ENCODE peak calls at places on chromosomes 13 and 19, in four cellular contexts. F is GM12878, K is K562, S is HepG2. L is an unnamed sample.

GRCh38 chr19:6668696-6669095 is 1.3 kb downstream of the TNFSF14 start:
- DNase-seq in F (no peak), K (no peak), S (no peak), L (no peak)

GRCh38 chr13:40672310-40673060 is 6.0 kb upstream of the FOXO1 start:
- DNase-seq in F (no peak), K (peak; percentile 70), S (peak; percentile 73), L (peak; percentile 46)

GRCh38 chr13:43405457-43405856 is 381.3 kb downstream of the ENOX1 start:
- DNase-seq in F (no peak), K (no peak), S (no peak), L (no peak)

GRCh38 chr13:90738881-90739280 is 608.6 kb upstream of the MIR17HG start:
- DNase-seq in F (no peak), K (no peak), S (no peak), L (no peak)

GRCh38 chr13:100694722-100695644 is 20.4 kb upstream of the TMTC4 start:
- DNase-seq in F (no peak), K (peak; percentile 46), S (peak; percentile 55), L (peak; percentile 52)

GRCh38 chr19:51329411-51329810 is 12.5 kb downstream of the VSIG10L start:
- DNase-seq in F (no peak), K (no peak), S (no peak), L (no peak)

GRCh38 chr13:26475176-26476110 is 82.0 kb upstream of the WASF3 start:
- DNase-seq in F (no peak), K (no peak), S (no peak), L (no peak)

GRCh38 chr19:57512845-57513244 is 13.1 kb downstream of the ZNF773 start:
- DNase-seq in F (no peak), K (no peak), S (no peak), L (no peak)

GRCh38 chr13:99548448-99548847 is 47.2 kb downstream of the TM9SF2 start:
- DNase-seq in F (peak; percentile 60), K (no peak), S (no peak), L (no peak)

GRCh38 chr13:69319659-69320058 is 788.0 kb upstream of the ATXN8OS start:
- DNase-seq in F (no peak), K (no peak), S (no peak), L (no peak)

GRCh38 chr13:112623051-112623711 is 35.2 kb upstream of the TUBGCP3 start:
- DNase-seq in F (no peak), K (no peak), S (no peak), L (no peak)

GRCh38 chr19:4455742-4456565 is 1.6 kb downstream of the UBXN6 start:
- DNase-seq in F (no peak), K (peak; percentile 25), S (peak; percentile 25), L (no peak)

GRCh38 chr19:49102303-49102702 is 11.9 kb upstream of the LIN7B start:
- DNase-seq in F (no peak), K (peak; percentile 16), S (no peak), L (no peak)

GRCh38 chr19:6039541-6040225 is 61.7 kb upstream of the RANBP3 start:
- DNase-seq in F (no peak), K (no peak), S (no peak), L (no peak)

GRCh38 chr19:46319620-46320019 is 22.8 kb downstream of the HIF3A start:
- DNase-seq in F (no peak), K (no peak), S (no peak), L (no peak)

GRCh38 chr19:49767380-49767779 is 579 bp downstream of the AP2A1 start:
- DNase-seq in F (no peak), K (no peak), S (no peak), L (no peak)

GRCh38 chr19:16608290-16608704 is 19.7 kb downstream of the MED26 start:
- DNase-seq in F (no peak), K (no peak), S (no peak), L (no peak)

GRCh38 chr19:16078311-16078758 is 2.0 kb downstream of the TPM4 start:
- DNase-seq in F (no peak), K (no peak), S (no peak), L (no peak)

GRCh38 chr19:41998246-41999020 is 4.4 kb upstream of the ATP1A3 start:
- DNase-seq in F (no peak), K (peak; percentile 77), S (peak; percentile 17), L (peak; percentile 83)

GRCh38 chr13:93244141-93244917 is 17.7 kb downstream of the GPC6 start:
- DNase-seq in F (no peak), K (no peak), S (no peak), L (no peak)

GRCh38 chr19:18322318-18322758 is 538 bp downstream of the LSM4 start:
- DNase-seq in F (no peak), K (peak; percentile 66), S (peak; percentile 74), L (no peak)

GRCh38 chr13:30479154-30479553 is 13.4 kb upstream of the HMGB1 start:
- DNase-seq in F (no peak), K (no peak), S (no peak), L (no peak)

GRCh38 chr19:4715529-4716221 is 8.0 kb downstream of the DPP9 start:
- DNase-seq in F (no peak), K (no peak), S (peak; percentile 80), L (no peak)

GRCh38 chr13:33125821-33126570 is 109.8 kb downstream of the KL start:
- DNase-seq in F (no peak), K (no peak), S (peak; percentile 99), L (peak; percentile 13)

GRCh38 chr13:58855283-58855682 is 1223.7 kb downstream of the PCDH17 start:
- DNase-seq in F (no peak), K (no peak), S (no peak), L (no peak)

GRCh38 chr19:1254081-1254527 is 5.7 kb downstream of the MIDN start:
- DNase-seq in F (no peak), K (no peak), S (no peak), L (no peak)

GRCh38 chr19:30360378-30361106 is 11.6 kb upstream of the ZNF536 start:
- DNase-seq in F (no peak), K (no peak), S (no peak), L (no peak)

GRCh38 chr19:48826606-48827020 is 9.7 kb downstream of the HSD17B14 start:
- DNase-seq in F (no peak), K (no peak), S (no peak), L (no peak)

GRCh38 chr13:112116187-112116950 is 49.4 kb downstream of the SOX1 start:
- DNase-seq in F (no peak), K (no peak), S (no peak), L (no peak)

GRCh38 chr13:76512676-76513277 is 373.4 kb downstream of the KCTD12 start:
- DNase-seq in F (no peak), K (no peak), S (no peak), L (no peak)

GRCh38 chr19:30070970-30071632 is 129.1 kb downstream of the URI1 start:
- DNase-seq in F (no peak), K (no peak), S (no peak), L (no peak)

GRCh38 chr19:19405919-19406877 is 723 bp downstream of the GATAD2A start:
- DNase-seq in F (no peak), K (peak; percentile 65), S (no peak), L (peak; percentile 44)

GRCh38 chr19:2394054-2394668 is 33.2 kb downstream of the TIMM13 start:
- DNase-seq in F (peak; percentile 38), K (no peak), S (peak; percentile 53), L (no peak)

DNA sequence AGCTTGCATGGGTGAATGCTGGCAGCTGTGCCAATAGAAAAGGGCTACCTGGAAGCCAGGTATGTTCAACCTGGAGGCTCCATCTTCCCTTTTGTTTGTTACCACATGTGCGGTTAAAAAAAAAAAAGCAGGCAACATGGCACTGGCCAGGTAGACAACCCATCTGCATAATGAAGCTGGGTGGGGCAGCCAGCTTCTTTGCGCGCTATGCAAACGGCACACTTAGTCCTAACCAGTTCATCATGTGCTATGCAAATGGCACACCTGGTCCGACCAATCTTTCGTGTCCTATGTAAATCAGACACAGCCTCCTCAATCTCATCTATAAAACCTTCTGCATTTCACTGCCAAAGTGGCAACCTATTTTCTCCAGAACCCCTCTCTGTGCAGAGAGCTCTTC is 11.3 kb upstream of the IGSF23 start:
- DNase-seq in F (no peak), K (no peak), S (no peak), L (no peak)
- TF ChIP-seq FOXK2 in F (no peak), K (no peak), S (no peak), L (no peak)

DNA sequence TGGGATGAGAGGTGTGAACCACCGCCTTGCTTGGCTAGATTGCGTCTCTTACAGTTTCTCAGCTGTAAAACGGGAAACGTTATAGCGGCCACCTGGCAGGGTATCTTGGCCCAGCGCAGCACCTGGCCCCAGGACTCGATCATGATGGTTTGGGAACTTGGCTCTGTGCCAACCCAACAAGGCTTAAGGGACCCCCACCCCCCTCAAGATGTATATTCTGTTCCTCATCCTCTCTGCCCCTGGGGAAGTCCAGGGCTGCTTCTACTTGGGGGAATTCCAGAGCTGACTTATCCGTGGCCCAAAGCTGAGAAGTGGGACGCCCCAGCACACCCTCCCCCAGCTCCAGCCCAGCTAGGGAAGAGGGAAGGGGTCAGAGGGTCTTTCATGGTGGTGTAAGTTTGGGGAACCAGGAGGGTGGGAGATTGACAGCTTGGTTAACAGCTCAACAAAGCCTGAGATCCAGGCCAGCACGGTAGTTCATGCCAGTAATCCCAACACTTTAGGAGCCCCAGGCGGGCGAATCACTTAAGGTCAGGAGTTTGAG is 695 bp downstream of the ICAM1 start:
- DNase-seq in F (no peak), K (peak; percentile 43), S (no peak), L (no peak)
- TF ChIP-seq BHLHE40 in F (peak; percentile 68), K (no peak), S (no peak), L (no peak)

DNA sequence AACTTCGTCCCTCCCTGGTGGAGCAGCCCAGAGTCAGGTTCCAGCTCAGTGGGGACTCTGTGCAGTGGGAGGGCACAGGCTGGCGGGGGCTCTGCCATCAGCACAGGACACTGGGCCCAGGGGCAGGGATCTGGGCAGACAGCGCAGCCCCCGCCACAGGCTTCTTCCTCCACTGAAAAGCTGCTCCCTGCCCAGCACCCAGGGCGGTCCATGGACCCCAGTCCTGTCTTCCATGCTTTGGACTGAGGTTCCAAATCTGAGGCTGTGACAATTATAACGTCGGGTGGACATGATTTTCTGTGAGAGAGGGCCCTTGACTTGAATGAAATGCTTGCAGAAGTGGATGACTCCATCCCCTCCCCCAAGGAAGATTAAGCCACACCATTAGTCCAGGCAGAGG is 21.2 kb upstream of the NCCRP1 start:
- DNase-seq in F (no peak), K (no peak), S (no peak), L (no peak)
- TF ChIP-seq FOXK2 in F (no peak), K (no peak), S (no peak), L (no peak)

GRCh38 chr19:32843716-32844245 is 25.8 kb downstream of the SLC7A9 start:
- DNase-seq in F (no peak), K (no peak), S (no peak), L (no peak)
- TF ChIP-seq BHLHE40 in F (no peak), K (no peak), S (no peak), L (no peak)

L was measured in HEK293T.